ENCODE peak calls at places on chromosomes 5 and 9, in eight cellular contexts. One of them, this sample, is unnamed.

GRCh38 chr5:80481019-80481893 is 6.6 kb upstream of the FAM151B start:
- DNase-seq in transverse colon: peak; percentile 40
- DNase-seq in hypothalamus: no peak
- DNase-seq in cerebellum: no peak
- DNase-seq in HCT116: peak; percentile 38
- DNase-seq in activated CD8-positive, alpha-beta memory T cell treated with anti-CD3 and anti-CD28 coated beads for 4 hours: no peak
- DNase-seq in NCI-H2081: peak; percentile 16
- DNase-seq in MCF 10A: peak; percentile 68
- DNase-seq in this sample: peak; percentile 51

GRCh38 chr9:75909776-75910175 is 19.3 kb downstream of the PCSK5 start:
- DNase-seq in MCF 10A: no peak
- DNase-seq in hypothalamus: no peak
- DNase-seq in HCT116: peak; percentile 21
- DNase-seq in transverse colon: no peak
- DNase-seq in cerebellum: no peak
- DNase-seq in NCI-H2081: no peak
- DNase-seq in activated CD8-positive, alpha-beta memory T cell treated with anti-CD3 and anti-CD28 coated beads for 4 hours: no peak
- DNase-seq in this sample: no peak

GRCh38 chr5:31412324-31412723 is 119.6 kb downstream of the DROSHA start:
- DNase-seq in HCT116: no peak
- DNase-seq in activated CD8-positive, alpha-beta memory T cell treated with anti-CD3 and anti-CD28 coated beads for 4 hours: no peak
- DNase-seq in MCF 10A: no peak
- DNase-seq in transverse colon: no peak
- DNase-seq in cerebellum: no peak
- DNase-seq in hypothalamus: no peak
- DNase-seq in NCI-H2081: no peak
- DNase-seq in this sample: no peak

GRCh38 chr9:89426389-89426961 is 71.4 kb downstream of the SEMA4D start:
- DNase-seq in HCT116: no peak
- DNase-seq in NCI-H2081: no peak
- DNase-seq in cerebellum: no peak
- DNase-seq in transverse colon: peak; percentile 62
- DNase-seq in hypothalamus: no peak
- DNase-seq in activated CD8-positive, alpha-beta memory T cell treated with anti-CD3 and anti-CD28 coated beads for 4 hours: no peak
- DNase-seq in MCF 10A: no peak
- DNase-seq in this sample: no peak

GRCh38 chr5:138668451-138668850 is 84.8 kb upstream of the CTNNA1 start:
- DNase-seq in MCF 10A: no peak
- DNase-seq in HCT116: no peak
- DNase-seq in transverse colon: no peak
- DNase-seq in NCI-H2081: no peak
- DNase-seq in activated CD8-positive, alpha-beta memory T cell treated with anti-CD3 and anti-CD28 coated beads for 4 hours: no peak
- DNase-seq in cerebellum: no peak
- DNase-seq in hypothalamus: no peak
- DNase-seq in this sample: no peak

GRCh38 chr5:57033503-57033902 is 81.6 kb upstream of the MIER3 start:
- DNase-seq in transverse colon: no peak
- DNase-seq in HCT116: no peak
- DNase-seq in cerebellum: no peak
- DNase-seq in MCF 10A: peak; percentile 1
- DNase-seq in activated CD8-positive, alpha-beta memory T cell treated with anti-CD3 and anti-CD28 coated beads for 4 hours: no peak
- DNase-seq in NCI-H2081: no peak
- DNase-seq in hypothalamus: no peak
- DNase-seq in this sample: no peak

GRCh38 chr5:94745786-94746730 is 127.6 kb downstream of the SLF1 start:
- DNase-seq in hypothalamus: no peak
- DNase-seq in cerebellum: no peak
- DNase-seq in HCT116: no peak
- DNase-seq in activated CD8-positive, alpha-beta memory T cell treated with anti-CD3 and anti-CD28 coated beads for 4 hours: no peak
- DNase-seq in NCI-H2081: no peak
- DNase-seq in MCF 10A: peak; percentile 23
- DNase-seq in transverse colon: no peak
- DNase-seq in this sample: no peak

GRCh38 chr9:107216331-107216730 is 66.7 kb upstream of the RAD23B start:
- DNase-seq in hypothalamus: no peak
- DNase-seq in HCT116: no peak
- DNase-seq in activated CD8-positive, alpha-beta memory T cell treated with anti-CD3 and anti-CD28 coated beads for 4 hours: no peak
- DNase-seq in NCI-H2081: no peak
- DNase-seq in MCF 10A: no peak
- DNase-seq in cerebellum: no peak
- DNase-seq in transverse colon: no peak
- DNase-seq in this sample: no peak

GRCh38 chr5:139543423-139543991 is 17.6 kb upstream of the UBE2D2 start:
- DNase-seq in cerebellum: no peak
- DNase-seq in activated CD8-positive, alpha-beta memory T cell treated with anti-CD3 and anti-CD28 coated beads for 4 hours: peak; percentile 8
- DNase-seq in HCT116: no peak
- DNase-seq in hypothalamus: peak; percentile 24
- DNase-seq in NCI-H2081: no peak
- DNase-seq in MCF 10A: no peak
- DNase-seq in transverse colon: peak; percentile 81
- DNase-seq in this sample: peak; percentile 67

GRCh38 chr5:128844354-128844923 is 120.8 kb upstream of the SLC27A6 start:
- DNase-seq in hypothalamus: no peak
- DNase-seq in MCF 10A: peak; percentile 46
- DNase-seq in transverse colon: no peak
- DNase-seq in activated CD8-positive, alpha-beta memory T cell treated with anti-CD3 and anti-CD28 coated beads for 4 hours: no peak
- DNase-seq in NCI-H2081: no peak
- DNase-seq in HCT116: no peak
- DNase-seq in cerebellum: no peak
- DNase-seq in this sample: peak; percentile 38

GRCh38 chr5:9545959-9546851 is at the start of gene SEMA5A:
- DNase-seq in hypothalamus: peak; percentile 71
- DNase-seq in NCI-H2081: no peak
- DNase-seq in MCF 10A: peak; percentile 21
- DNase-seq in HCT116: no peak
- DNase-seq in cerebellum: peak; percentile 8
- DNase-seq in activated CD8-positive, alpha-beta memory T cell treated with anti-CD3 and anti-CD28 coated beads for 4 hours: no peak
- DNase-seq in transverse colon: peak; percentile 86
- DNase-seq in this sample: no peak